ENCODE peak calls at places on chromosome 2, in ten cellular contexts. P, E, I, V, N, Z, Y, U, X and W are unnamed samples.

GRCh38 chr2:221716434-221717303 is 144.6 kb upstream of the EPHA4 start:
- DNase-seq in Z (no peak), N (peak; percentile 88), X (peak; percentile 31), U (no peak), V (no peak), P (no peak), Y (no peak), I (no peak), E (no peak), W (no peak)

GRCh38 chr2:177812713-177813396 is 259.7 kb downstream of the PDE11A start:
- DNase-seq in E (no peak), P (no peak), Y (no peak), Z (no peak), N (peak; percentile 15), V (no peak), U (no peak), X (no peak), I (no peak), W (no peak)

GRCh38 chr2:235527806-235528480 is 34.1 kb downstream of the AGAP1 start:
- DNase-seq in U (no peak), P (no peak), I (no peak), V (peak; percentile 36), N (peak; percentile 28), Z (no peak), Y (peak; percentile 69), X (no peak), E (no peak), W (no peak)

GRCh38 chr2:18792226-18792629 is 202.9 kb upstream of the NT5C1B start:
- DNase-seq in X (no peak), Z (no peak), N (no peak), P (no peak), I (peak; percentile 64), U (no peak), Y (no peak), V (no peak), E (no peak), W (no peak)

GRCh38 chr2:12791906-12792305 is 75.2 kb downstream of the TRIB2 start:
- DNase-seq in N (no peak), I (no peak), X (no peak), E (no peak), Y (no peak), Z (no peak), U (no peak), V (no peak), P (no peak), W (no peak)

GRCh38 chr2:127648321-127648720 is 2.4 kb downstream of the GPR17 start:
- DNase-seq in Y (no peak), X (no peak), V (no peak), I (peak; percentile 62), E (no peak), U (no peak), Z (no peak), P (peak; percentile 70), N (no peak), W (no peak)

GRCh38 chr2:105634198-105634597 is 110.5 kb upstream of the NCK2 start:
- DNase-seq in I (no peak), N (no peak), Y (no peak), X (no peak), V (no peak), E (no peak), Z (no peak), P (no peak), U (no peak), W (no peak)

GRCh38 chr2:88667219-88667618 is 24.3 kb upstream of the RPIA start:
- DNase-seq in Y (no peak), Z (no peak), I (no peak), E (no peak), X (no peak), V (no peak), N (no peak), P (no peak), U (no peak), W (no peak)

GRCh38 chr2:43136862-43137261 is 89.5 kb downstream of the ZFP36L2 start:
- DNase-seq in U (peak; percentile 92), Z (no peak), P (peak; percentile 87), I (no peak), N (no peak), X (no peak), V (no peak), Y (no peak), E (no peak), W (no peak)

GRCh38 chr2:9385841-9386240 is 37.5 kb downstream of the ITGB1BP1 start:
- DNase-seq in Z (no peak), V (no peak), E (no peak), X (no peak), I (peak; percentile 26), U (no peak), Y (no peak), N (no peak), P (peak; percentile 65), W (no peak)

GRCh38 chr2:120446236-120447121 is 100.5 kb downstream of the INHBB start:
- DNase-seq in U (no peak), X (no peak), P (peak; percentile 60), E (no peak), Z (no peak), N (no peak), V (no peak), I (peak; percentile 45), Y (no peak), W (no peak)

GRCh38 chr2:10614940-10615339 is 74.8 kb downstream of the NOL10 start:
- DNase-seq in Y (no peak), Z (no peak), X (no peak), I (no peak), P (no peak), E (no peak), U (no peak), N (no peak), V (no peak), W (no peak)

GRCh38 chr2:228841877-228842276 is 429.2 kb downstream of the PID1 start:
- DNase-seq in Y (no peak), P (no peak), E (no peak), Z (no peak), U (no peak), N (peak; percentile 61), V (no peak), X (no peak), I (no peak), W (no peak)

GRCh38 chr2:8006626-8007025 is 675.2 kb upstream of the ID2 start:
- DNase-seq in P (no peak), I (no peak), Z (no peak), X (no peak), E (no peak), Y (no peak), N (peak; percentile 59), V (no peak), U (no peak), W (no peak)

GRCh38 chr2:73939419-73939818 is 12.7 kb downstream of the DGUOK start:
- DNase-seq in E (no peak), U (no peak), I (no peak), P (no peak), X (no peak), Z (no peak), N (peak; percentile 21), V (no peak), Y (no peak), W (no peak)

GRCh38 chr2:204691911-204692510 is 146.7 kb downstream of the PARD3B start:
- DNase-seq in U (no peak), P (no peak), X (peak; percentile 36), Z (peak; percentile 67), I (peak; percentile 75), Y (peak; percentile 81), E (no peak), N (peak; percentile 88), V (peak; percentile 80), W (peak; percentile 90)

GRCh38 chr2:26914286-26914962 is 56.0 kb upstream of the MAPRE3 start:
- DNase-seq in Z (no peak), I (no peak), Y (peak; percentile 88), P (no peak), E (no peak), X (no peak), N (no peak), V (peak; percentile 44), U (no peak), W (no peak)
- H3K4me3 ChIP-seq in Z (no peak overlapping the region), I (no peak overlapping the region), Y (peak overlapping the region; percentile 27), P (no peak overlapping the region), E (no peak overlapping the region), X (no peak overlapping the region), N (no peak overlapping the region), V (no peak overlapping the region), U (no peak overlapping the region), W (no peak overlapping the region)

DNA sequence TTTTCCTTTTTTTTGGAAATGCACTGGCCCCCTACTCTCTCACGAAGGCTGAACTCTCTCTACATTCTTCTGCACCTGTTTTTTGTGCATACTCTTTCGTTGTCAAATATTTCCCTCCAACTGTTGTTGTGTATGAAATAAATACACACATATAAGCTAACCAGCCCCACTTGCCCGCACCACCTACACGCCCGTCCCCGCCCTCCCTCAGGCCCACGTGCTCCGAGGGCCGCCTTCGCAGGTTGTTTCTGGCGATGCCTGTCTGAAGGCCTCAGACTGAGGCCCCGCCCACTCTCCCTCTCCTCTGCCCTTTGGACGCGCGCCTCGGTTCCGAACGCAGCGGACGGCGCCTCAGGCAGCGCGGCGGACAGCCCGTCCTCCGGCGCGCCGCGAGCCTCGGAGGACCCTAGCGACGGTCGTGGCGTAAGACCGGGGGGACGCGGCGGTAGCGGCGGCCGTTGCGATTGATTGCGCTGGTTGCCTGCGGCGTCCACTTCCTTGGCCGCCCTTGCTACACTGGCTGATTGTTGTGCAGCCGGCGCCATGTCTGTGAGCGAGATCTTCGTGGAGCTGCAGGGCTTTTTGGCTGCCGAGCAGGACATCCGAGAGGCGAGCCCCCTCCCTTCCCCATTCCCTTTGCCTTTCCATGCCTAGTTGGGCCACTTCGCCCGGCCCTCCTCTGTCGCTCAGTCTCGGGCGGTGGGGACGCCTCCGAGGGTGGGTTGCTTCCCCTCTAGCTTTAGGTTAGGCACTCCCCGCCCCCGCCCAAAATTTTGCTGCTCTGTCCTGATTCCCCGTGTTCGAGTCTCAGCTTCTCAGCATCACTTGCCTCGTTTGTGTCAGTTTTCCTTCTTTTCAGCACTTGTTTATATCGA is at the start of gene TSN:
- DNase-seq in U (peak; percentile 97), N (peak; percentile 98), Y (peak; percentile 100), I (peak; percentile 98), Z (peak; percentile 98), X (peak; percentile 81), E (peak; percentile 96), V (peak; percentile 98), P (peak; percentile 100), W (peak; percentile 95)
- H3K27ac ChIP-seq in U (peak within 1 kb of the TSS; percentile 86), N (peak within 1 kb of the TSS; percentile 44), Y (peak within 1 kb of the TSS; percentile 91), I (peak within 1 kb of the TSS; percentile 83), Z (peak within 1 kb of the TSS; percentile 74), X (peak within 1 kb of the TSS; percentile 95), E (peak within 1 kb of the TSS; percentile 34), V (peak within 1 kb of the TSS; percentile 88), P (peak within 1 kb of the TSS; percentile 65), W (peak within 1 kb of the TSS; percentile 57)

GRCh38 chr2:212133337-212133736 is 405.3 kb downstream of the ERBB4 start:
- DNase-seq in U (no peak), I (no peak), V (no peak), P (no peak), Y (no peak), E (no peak), N (no peak), Z (no peak), X (no peak), W (no peak)
- H3K4me3 ChIP-seq in U (no peak overlapping the region), I (no peak overlapping the region), V (no peak overlapping the region), P (no peak overlapping the region), Y (no peak overlapping the region), E (no peak overlapping the region), N (no peak overlapping the region), Z (no peak overlapping the region), X (no peak overlapping the region), W (no peak overlapping the region)

DNA sequence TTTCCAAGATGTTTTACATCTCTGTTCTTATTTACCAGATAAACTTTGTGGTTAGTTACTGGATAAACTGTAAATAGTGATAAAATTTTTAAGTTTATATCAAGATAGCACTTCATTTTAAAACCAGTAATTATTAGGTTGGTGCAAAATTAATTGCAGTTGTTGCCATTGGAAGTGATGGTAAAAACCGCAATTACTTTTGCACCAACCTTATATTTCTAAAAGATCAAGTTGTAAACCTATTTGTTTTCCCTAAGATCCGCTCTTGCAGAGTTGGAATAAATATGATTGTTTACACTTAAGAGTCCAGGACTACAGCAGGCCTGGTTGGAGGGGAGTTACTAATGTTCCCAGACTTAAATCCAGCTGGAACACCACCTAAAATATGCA is 479 bp upstream of the AOX1 start:
- DNase-seq in I (no peak), U (no peak), Z (no peak), X (no peak), V (no peak), Y (no peak), P (no peak), N (no peak), E (no peak), W (no peak)
- H3K27ac ChIP-seq in I (no peak overlapping the region), U (no peak overlapping the region), Z (peak overlapping the region; percentile 41), X (no peak overlapping the region), V (no peak overlapping the region), Y (no peak overlapping the region), P (no peak overlapping the region), N (no peak overlapping the region), E (peak overlapping the region; percentile 84), W (no peak overlapping the region)